ENCODE peak calls at places on chromosomes 11 and 22, in five cellular contexts. N is EH; M is CD4-positive, alpha-beta T cell; K is Peyer's patch; Y is effector memory CD8-positive, alpha-beta T cell. D is an unnamed sample.

GRCh38 chr11:9687736-9688494 is 24.0 kb downstream of the SWAP70 start:
- DNase-seq in M (no peak), N (peak; percentile 57), Y (no peak), K (no peak), D (no peak)

GRCh38 chr11:117686711-117687110 is 110.3 kb downstream of the DSCAML1 start:
- DNase-seq in K (no peak), Y (no peak), N (no peak), M (no peak), D (no peak)

GRCh38 chr22:45425101-45425500 is 11.6 kb downstream of the RIBC2 start:
- DNase-seq in M (no peak), N (peak; percentile 35), Y (no peak), K (no peak), D (no peak)

GRCh38 chr11:124657922-124658321 is 15.6 kb downstream of the SIAE start:
- DNase-seq in K (no peak), Y (no peak), N (no peak), M (no peak), D (no peak)

GRCh38 chr11:1486054-1486825 is at the start of gene MOB2:
- DNase-seq in N (no peak), K (peak; percentile 71), M (no peak), Y (peak; percentile 16), D (peak; percentile 62)

GRCh38 chr11:93020248-93021088 is 51.0 kb downstream of the MTNR1B start:
- DNase-seq in Y (no peak), N (peak; percentile 77), M (no peak), K (no peak), D (no peak)

GRCh38 chr11:3685923-3686322 is 14.7 kb upstream of the CHRNA10 start:
- DNase-seq in Y (no peak), N (no peak), M (no peak), K (no peak), D (no peak)

GRCh38 chr22:45336971-45337431 is 27.3 kb downstream of the FAM118A start:
- DNase-seq in Y (no peak), M (no peak), K (no peak), N (no peak), D (peak; percentile 68)

GRCh38 chr22:48740086-48740730 is 1087.5 kb downstream of the BRD1 start:
- DNase-seq in K (peak; percentile 30), Y (no peak), M (no peak), N (no peak), D (peak; percentile 7)

GRCh38 chr11:12042215-12042676 is 33.8 kb upstream of the DKK3 start:
- DNase-seq in M (no peak), Y (no peak), K (no peak), N (peak; percentile 99), D (no peak)

GRCh38 chr11:21861314-21861713 is 331.6 kb upstream of the ANO5 start:
- DNase-seq in N (no peak), K (no peak), M (no peak), Y (no peak), D (no peak)

GRCh38 chr11:108967571-108967970 is 302.7 kb downstream of the DDX10 start:
- DNase-seq in M (no peak), Y (no peak), N (peak; percentile 41), K (no peak), D (no peak)

GRCh38 chr11:77705195-77705876 is 67.7 kb upstream of the CLNS1A start:
- DNase-seq in M (no peak), Y (no peak), N (peak; percentile 47), K (no peak), D (no peak)

GRCh38 chr22:49692499-49693225 is 135.0 kb downstream of the BRD1 start:
- DNase-seq in N (no peak), M (no peak), Y (no peak), K (no peak), D (no peak)

GRCh38 chr11:70662691-70663098 is 264.4 kb downstream of the CTTN start:
- DNase-seq in M (no peak), Y (no peak), N (no peak), K (no peak), D (no peak)

GRCh38 chr11:46560300-46561025 is 33.4 kb downstream of the AMBRA1 start:
- DNase-seq in Y (peak; percentile 5), N (peak; percentile 40), K (no peak), M (peak; percentile 8), D (no peak)

GRCh38 chr11:12640926-12641849 is 33.0 kb upstream of the TEAD1 start:
- DNase-seq in Y (no peak), N (no peak), M (no peak), K (no peak), D (no peak)

GRCh38 chr22:49960967-49961600 is 512 bp downstream of the PIM3 start:
- DNase-seq in N (peak; percentile 44), M (peak; percentile 34), K (peak; percentile 75), Y (peak; percentile 42), D (peak; percentile 78)

GRCh38 chr11:81007046-81007445 is 1566.2 kb upstream of the TENM4 start:
- DNase-seq in N (no peak), Y (no peak), M (no peak), K (no peak), D (no peak)

GRCh38 chr22:40001800-40002577 is 7.2 kb downstream of the FAM83F start:
- DNase-seq in Y (no peak), M (no peak), K (peak; percentile 30), N (peak; percentile 11), D (peak; percentile 23)

GRCh38 chr22:22067192-22067591 is 84.6 kb upstream of the TOP3B start:
- DNase-seq in K (no peak), N (no peak), M (no peak), Y (no peak), D (no peak)

GRCh38 chr11:120339394-120339890 is 3.2 kb downstream of the ARHGEF12 start:
- DNase-seq in K (no peak), N (peak; percentile 59), M (no peak), Y (no peak), D (peak; percentile 54)

GRCh38 chr11:69492201-69492991 is 10.9 kb downstream of the LINC01488 start:
- DNase-seq in N (peak; percentile 31), K (no peak), Y (no peak), M (no peak), D (peak; percentile 3)

GRCh38 chr11:68122936-68123539 is 1.9 kb upstream of the CHKA start:
- DNase-seq in M (no peak), N (peak; percentile 36), K (peak; percentile 46), Y (no peak), D (peak; percentile 78)

GRCh38 chr22:49400866-49401598 is 426.6 kb downstream of the BRD1 start:
- DNase-seq in M (no peak), N (no peak), Y (no peak), K (peak; percentile 10), D (no peak)

GRCh38 chr11:1411301-1411700 is 21.6 kb downstream of the BRSK2 start:
- DNase-seq in K (no peak), N (no peak), M (no peak), Y (no peak), D (no peak)

GRCh38 chr11:65787649-65788622 is 1.1 kb downstream of the OVOL1 start:
- DNase-seq in Y (no peak), M (no peak), K (peak; percentile 91), N (no peak), D (peak; percentile 87)

GRCh38 chr11:68704887-68705286 is 20.5 kb downstream of the GAL start:
- DNase-seq in Y (no peak), K (no peak), N (no peak), M (no peak), D (no peak)

GRCh38 chr11:95968585-95968984 is 44.7 kb upstream of the MTMR2 start:
- DNase-seq in N (peak; percentile 27), M (no peak), Y (no peak), K (no peak), D (no peak)